ENCODE peak calls at places on chromosomes 6 and 20, in eight cellular contexts. Q is T1000, C is HTR-8/SVneo, O is GM23248, T is AML-193, V is endodermal cell, H is left cardiac atrium, Z is activated B cell treated with CpG ODN at 0.5 μM for 24 hours. E is an unnamed sample.

GRCh38 chr6:153074761-153075160 is 56.3 kb downstream of the RGS17 start:
- DNase-seq in Z (no peak), Q (no peak), C (no peak), T (no peak), O (no peak), H (no peak), V (no peak), E (no peak)

GRCh38 chr20:20821496-20822260 is 109.2 kb upstream of the RALGAPA2 start:
- DNase-seq in O (no peak), V (peak), Z (no peak), H (no peak), C (no peak), Q (no peak), T (no peak), E (no peak)

GRCh38 chr6:7134999-7135735 is 27.4 kb downstream of the RREB1 start:
- DNase-seq in Z (no peak), Q (no peak), V (peak), T (no peak), C (no peak), H (no peak), O (no peak), E (no peak)

GRCh38 chr6:43129434-43130194 is 41.5 kb upstream of the SRF start:
- DNase-seq in O (peak), H (no peak), Q (no peak), V (peak), T (peak), C (peak), Z (no peak), E (no peak)

GRCh38 chr6:162999575-163000285 is 272.0 kb downstream of the PACRG start:
- DNase-seq in V (no peak), T (no peak), Z (no peak), O (peak), H (no peak), C (no peak), Q (no peak), E (no peak)

GRCh38 chr6:16505711-16506362 is 255.4 kb downstream of the ATXN1 start:
- DNase-seq in V (no peak), Z (no peak), Q (no peak), T (no peak), H (no peak), O (peak), C (no peak), E (no peak)

GRCh38 chr20:50460608-50461268 is 49.4 kb upstream of the PTPN1 start:
- DNase-seq in Q (peak), T (peak), H (peak), Z (peak), O (peak), V (peak), C (peak), E (peak)

GRCh38 chr20:1313236-1313964 is 15.5 kb downstream of the SDCBP2 start:
- DNase-seq in C (peak), H (peak), T (no peak), Q (no peak), O (peak), V (peak), Z (peak), E (peak)

GRCh38 chr20:49990310-49990720 is 7.5 kb downstream of the SNAI1 start:
- DNase-seq in O (peak), C (no peak), H (no peak), V (peak), Z (no peak), T (no peak), Q (no peak), E (no peak)

GRCh38 chr6:69801225-69801624 is 4.4 kb upstream of the LMBRD1 start:
- DNase-seq in V (peak), Q (no peak), C (no peak), O (no peak), T (no peak), Z (no peak), H (no peak), E (no peak)

GRCh38 chr6:148535976-148536375 is 193.3 kb downstream of the SASH1 start:
- DNase-seq in V (no peak), T (no peak), Z (no peak), Q (no peak), C (no peak), H (no peak), O (peak), E (no peak)

E was measured in SW 1271.